ENCODE peak calls at places on chromosomes 11 and 22, in nine cellular contexts. Z is CD8-positive, alpha-beta T cell; I is astrocyte of the cerebellum; U is spleen; M is dorsolateral prefrontal cortex; K is ovary; P is cardiac muscle cell; B is MM.1S; D is RWPE2. S is an unnamed sample.

GRCh38 chr11:111081021-111081511 is 164.5 kb upstream of the POU2AF2 start:
- DNase-seq in D (no peak), U (no peak), B (no peak), K (no peak), Z (no peak), P (peak), I (no peak), M (peak), S (no peak)

GRCh38 chr22:20648306-20648903 is 125.5 kb upstream of the SERPIND1 start:
- DNase-seq in I (no peak), B (no peak), K (no peak), Z (no peak), P (no peak), M (no peak), D (no peak), U (no peak), S (no peak)

GRCh38 chr11:13222285-13222684 is 55.3 kb upstream of the BMAL1 start:
- DNase-seq in B (no peak), P (no peak), U (no peak), K (no peak), Z (no peak), I (no peak), D (no peak), M (no peak), S (no peak)

GRCh38 chr11:134276396-134277175 is 407 bp downstream of the GLB1L3 start:
- DNase-seq in B (no peak), Z (peak), P (no peak), M (peak), U (no peak), K (no peak), D (no peak), I (no peak), S (no peak)

GRCh38 chr11:13761712-13762111 is 93.2 kb downstream of the FAR1 start:
- DNase-seq in M (no peak), D (no peak), I (peak), Z (no peak), B (no peak), K (no peak), U (no peak), P (no peak), S (no peak)

GRCh38 chr11:100546714-100547113 is 140.4 kb upstream of the ARHGAP42 start:
- DNase-seq in D (peak), B (no peak), U (no peak), K (no peak), M (no peak), Z (no peak), P (peak), I (peak), S (no peak)

GRCh38 chr11:27611390-27611789 is 88.9 kb downstream of the BDNF start:
- DNase-seq in P (no peak), U (no peak), B (no peak), D (no peak), M (no peak), I (no peak), K (no peak), Z (no peak), S (no peak)

GRCh38 chr22:22892096-22893052 is 4.8 kb downstream of the IGLL5 start:
- DNase-seq in M (no peak), Z (no peak), P (no peak), I (no peak), D (no peak), B (peak), K (peak), U (no peak), S (no peak)

GRCh38 chr22:23431337-23432072 is 148.6 kb downstream of the IGLL1 start:
- DNase-seq in P (peak), M (no peak), I (no peak), U (no peak), D (no peak), K (peak), B (no peak), Z (no peak), S (no peak)

GRCh38 chr11:36622431-36623136 is 24.5 kb upstream of the RAG2 start:
- DNase-seq in M (no peak), Z (no peak), P (peak), D (no peak), B (peak), I (peak), U (no peak), K (no peak), S (no peak)
- TF ChIP-seq CTCF in M (peak), Z (no peak), P (peak), D (peak), B (peak), I (peak), U (no peak), K (no peak), S (no peak)

DNA sequence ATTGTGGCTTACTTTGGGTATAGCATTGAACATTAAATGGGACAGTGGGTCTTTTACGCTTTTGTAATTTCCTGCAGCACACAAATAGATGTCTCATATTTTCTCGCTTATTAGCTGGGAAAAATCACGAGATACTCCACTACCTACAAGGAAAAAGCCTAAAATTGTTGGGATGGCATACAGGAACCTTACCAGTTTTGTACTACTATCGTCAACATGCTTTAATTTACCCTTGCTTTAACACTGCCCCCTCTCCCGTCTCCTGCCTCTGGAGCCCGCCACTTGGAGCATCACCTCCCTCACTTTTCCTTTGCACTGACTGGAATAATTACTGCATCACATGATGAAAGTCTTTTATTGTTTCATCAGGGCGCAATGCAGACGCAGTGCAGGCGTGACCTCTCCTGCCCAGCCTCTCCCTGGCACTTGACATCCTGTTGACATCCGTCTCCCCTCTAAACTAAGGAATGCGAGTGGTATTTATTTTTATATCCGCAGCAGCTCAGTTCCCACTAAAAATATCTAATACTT is 1.0 kb upstream of the FNBP4 start:
- DNase-seq in Z (peak), P (peak), D (no peak), M (peak), K (peak), B (peak), I (peak), U (peak), S (no peak)
- TF ChIP-seq CTCF in Z (no peak), P (peak), D (no peak), M (no peak), K (no peak), B (no peak), I (no peak), U (no peak), S (no peak)

GRCh38 chr11:10487002-10487647 is 32.1 kb downstream of the AMPD3 start:
- DNase-seq in D (no peak), U (no peak), B (no peak), P (no peak), K (no peak), M (no peak), I (no peak), Z (peak), S (no peak)

GRCh38 chr11:10488581-10489443 is 33.7 kb downstream of the AMPD3 start:
- DNase-seq in U (peak), P (no peak), B (peak), I (no peak), K (peak), Z (no peak), M (no peak), D (no peak), S (peak)

GRCh38 chr11:10486161-10486840 is 31.2 kb downstream of the AMPD3 start:
- DNase-seq in D (no peak), P (no peak), K (no peak), M (no peak), B (no peak), I (no peak), Z (peak), U (no peak), S (no peak)

GRCh38 chr11:10489444-10489785 is 34.4 kb downstream of the AMPD3 start:
- DNase-seq in M (no peak), K (peak), B (no peak), U (no peak), P (no peak), Z (no peak), I (no peak), D (no peak), S (no peak)

GRCh38 chr11:10488121-10488580 is 33.1 kb downstream of the AMPD3 start:
- DNase-seq in Z (peak), K (no peak), I (no peak), U (no peak), D (peak), B (peak), M (no peak), P (no peak), S (no peak)
- TF ChIP-seq CTCF in Z (no peak), K (no peak), I (no peak), U (no peak), D (no peak), B (no peak), M (no peak), P (no peak), S (no peak)

DNA sequence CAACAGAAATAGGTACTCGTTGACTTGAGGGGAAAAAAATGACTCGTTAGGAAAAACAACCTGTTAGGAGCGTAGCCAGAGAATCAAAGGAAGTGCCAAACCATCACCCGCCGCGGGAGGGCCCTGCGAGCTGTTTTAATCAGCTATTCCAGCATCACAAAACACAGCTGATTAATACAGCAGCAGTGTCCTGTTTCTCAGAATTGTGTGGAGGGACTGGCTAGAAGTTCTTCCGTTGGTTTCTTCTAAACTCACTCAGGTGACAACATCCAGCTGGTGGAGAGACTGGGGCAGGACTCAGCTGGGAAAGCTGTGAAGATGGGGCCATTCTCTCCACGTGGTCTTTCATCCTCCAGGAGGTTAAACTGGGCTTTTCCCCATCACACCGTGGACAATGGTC is 28.0 kb downstream of the HSPA8 start:
- DNase-seq in M (no peak), K (no peak), D (no peak), I (no peak), Z (no peak), P (no peak), B (no peak), U (no peak), S (no peak)
- TF ChIP-seq CTCF in M (no peak), K (no peak), D (no peak), I (peak), Z (no peak), P (peak), B (no peak), U (no peak), S (no peak)

DNA sequence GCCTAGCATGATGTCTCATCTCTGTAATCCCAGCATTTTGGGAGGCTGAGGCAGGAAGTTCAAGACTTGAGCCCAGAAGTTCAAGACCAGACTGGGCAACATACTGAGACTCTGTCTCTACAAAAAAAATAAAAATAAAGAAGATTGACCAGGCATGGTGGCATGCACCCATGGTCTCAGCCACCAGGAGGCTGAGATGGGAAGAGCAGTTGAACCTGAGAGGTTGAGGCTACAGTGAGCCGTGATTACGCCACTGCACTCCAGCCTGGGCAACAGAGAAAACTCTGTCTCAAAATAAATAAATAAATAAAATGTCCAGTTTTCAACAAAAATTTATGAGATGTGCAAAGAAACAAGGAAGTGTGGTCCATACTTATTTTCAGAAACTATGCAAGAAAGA is 28.3 kb downstream of the EFCAB6 start:
- DNase-seq in I (no peak), U (no peak), M (no peak), K (no peak), Z (no peak), D (no peak), P (no peak), B (no peak), S (no peak)
- TF ChIP-seq CTCF in I (peak), U (no peak), M (no peak), K (no peak), Z (no peak), D (no peak), P (peak), B (no peak), S (peak)

DNA sequence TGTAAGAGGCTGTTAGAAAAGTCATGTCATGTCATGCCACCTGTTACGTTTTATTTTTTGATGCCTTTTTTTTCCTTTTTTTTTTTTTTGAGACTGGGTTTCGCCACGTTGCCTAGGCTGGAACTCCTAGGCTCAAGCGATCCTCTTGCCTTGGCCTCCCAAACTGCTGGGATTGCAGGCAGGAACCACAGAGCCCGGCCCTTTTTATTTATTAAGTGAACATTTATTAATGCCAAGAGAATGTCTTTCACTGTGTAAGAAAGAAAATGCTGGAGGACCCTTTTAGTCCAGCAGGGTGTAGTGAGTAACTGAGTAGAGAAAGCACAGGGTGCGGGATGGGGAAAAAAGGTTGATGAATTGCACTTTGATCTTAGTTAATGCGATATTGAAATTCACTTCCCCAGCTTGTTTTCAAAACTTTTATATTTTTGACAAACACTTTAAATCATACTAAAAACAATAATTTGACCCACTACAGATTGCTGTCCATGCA is 2.3 kb upstream of the XBP1 start:
- DNase-seq in P (no peak), U (no peak), M (no peak), I (no peak), D (no peak), Z (no peak), K (no peak), B (peak), S (no peak)
- TF ChIP-seq CTCF in P (no peak), U (no peak), M (no peak), I (no peak), D (no peak), Z (no peak), K (no peak), B (peak), S (no peak)

DNA sequence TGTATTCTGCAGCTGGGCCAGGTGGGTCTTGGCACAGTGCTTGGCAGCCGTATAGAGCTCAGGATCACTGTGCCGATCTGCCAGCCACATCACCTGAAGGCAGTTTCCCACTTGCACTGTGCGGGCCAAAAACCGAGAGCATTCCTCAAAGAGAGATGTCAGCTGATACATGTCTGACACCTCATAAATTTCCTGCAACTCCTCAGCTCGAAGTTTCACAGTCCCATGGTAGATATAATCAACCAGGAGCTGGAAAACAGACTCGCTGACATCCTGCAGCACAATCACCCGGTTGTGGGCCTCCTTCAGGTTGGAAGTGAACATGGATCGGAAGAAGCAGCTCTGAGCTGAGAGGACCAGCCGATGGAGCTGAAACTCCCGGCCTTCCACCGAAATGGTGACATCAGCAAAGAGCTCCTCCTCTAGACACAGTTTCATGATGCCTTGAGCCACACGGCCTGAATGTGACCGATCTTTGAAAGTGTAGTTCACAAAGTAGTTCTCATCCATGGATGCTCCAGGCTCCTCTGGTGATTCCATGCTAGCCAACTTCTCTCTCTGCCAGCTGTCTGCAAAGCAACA is 1.2 kb downstream of the KBTBD4 start:
- DNase-seq in M (no peak), Z (no peak), P (no peak), I (no peak), D (no peak), U (peak), K (peak), B (no peak), S (no peak)
- TF ChIP-seq CTCF in M (no peak), Z (no peak), P (no peak), I (no peak), D (no peak), U (no peak), K (no peak), B (no peak), S (no peak)

GRCh38 chr11:32580967-32581366 is 2.7 kb upstream of the EIF3M start:
- DNase-seq in I (no peak), U (no peak), D (no peak), K (no peak), B (no peak), M (no peak), P (no peak), Z (no peak), S (no peak)

GRCh38 chr11:32584921-32585320 is 1.3 kb downstream of the EIF3M start:
- DNase-seq in B (no peak), I (no peak), Z (no peak), U (no peak), D (no peak), P (peak), M (no peak), K (no peak), S (no peak)

GRCh38 chr11:32583451-32584271 is at the start of gene EIF3M:
- DNase-seq in D (peak), U (peak), P (peak), M (peak), K (peak), I (peak), B (peak), Z (peak), S (peak)

GRCh38 chr11:32581556-32581955 is 2.1 kb upstream of the EIF3M start:
- DNase-seq in U (no peak), B (no peak), Z (no peak), M (no peak), I (no peak), K (no peak), D (no peak), P (no peak), S (no peak)

GRCh38 chr11:32586576-32587190 is 3.1 kb downstream of the EIF3M start:
- DNase-seq in I (no peak), M (no peak), Z (no peak), B (peak), D (no peak), P (peak), K (no peak), U (no peak), S (no peak)
- TF ChIP-seq CTCF in I (peak), M (no peak), Z (no peak), B (peak), D (peak), P (peak), K (no peak), U (no peak), S (no peak)